ENCODE peak calls at places on chromosomes 12 and 14, in five cellular contexts. A is neuronal stem cell, S is IMR-90, N is H9, F is trophoblast cell. H is an unnamed sample.

GRCh38 chr14:64979336-64980074 is 7.2 kb upstream of the FNTB start:
- DNase-seq in A (no peak), S (peak; percentile 77), N (no peak), F (no peak), H (no peak)

GRCh38 chr12:66115083-66115600 is 15.4 kb downstream of the LLPH start:
- DNase-seq in A (no peak), S (no peak), N (no peak), F (no peak), H (no peak)

GRCh38 chr12:69927145-69927544 is 102.1 kb downstream of the MYRFL start:
- DNase-seq in A (no peak), S (no peak), N (no peak), F (no peak), H (no peak)

GRCh38 chr12:19299765-19300164 is 139.5 kb upstream of the AEBP2 start:
- DNase-seq in A (no peak), S (peak; percentile 22), N (no peak), F (peak; percentile 92), H (no peak)

GRCh38 chr12:117362391-117362790 is 965 bp upstream of the NOS1 start:
- DNase-seq in A (no peak), S (no peak), N (no peak), F (no peak), H (no peak)

GRCh38 chr14:63290741-63291286 is 27.9 kb downstream of the GPHB5 start:
- DNase-seq in A (no peak), S (no peak), N (no peak), F (peak; percentile 33), H (peak; percentile 29)

GRCh38 chr12:132190012-132190755 is 45.9 kb downstream of the NOC4L start:
- DNase-seq in A (no peak), S (no peak), N (peak; percentile 73), F (no peak), H (no peak)

GRCh38 chr12:108621161-108621560 is 12.5 kb downstream of the SELPLG start:
- DNase-seq in A (no peak), S (no peak), N (no peak), F (no peak), H (no peak)

GRCh38 chr14:54737132-54737711 is 165.4 kb downstream of the GCH1 start:
- DNase-seq in A (no peak), S (peak; percentile 82), N (no peak), F (peak; percentile 52), H (peak; percentile 76)

GRCh38 chr12:127987199-127987901 is 279.6 kb upstream of the TMEM132C start:
- DNase-seq in A (no peak), S (no peak), N (no peak), F (no peak), H (no peak)

GRCh38 chr12:40342010-40342409 is 117.2 kb downstream of the LRRK2 start:
- DNase-seq in A (no peak), S (no peak), N (no peak), F (no peak), H (no peak)

GRCh38 chr12:98870521-98870920 is 225.4 kb downstream of the APAF1 start:
- DNase-seq in A (peak; percentile 33), S (no peak), N (no peak), F (no peak), H (no peak)

GRCh38 chr12:100114574-100114973 is 28.1 kb downstream of the BLTP3B start:
- DNase-seq in A (no peak), S (no peak), N (no peak), F (no peak), H (no peak)

GRCh38 chr12:18955594-18955993 is 173.9 kb upstream of the PLEKHA5 start:
- DNase-seq in A (no peak), S (peak; percentile 16), N (no peak), F (no peak), H (peak; percentile 6)

GRCh38 chr12:95766356-95767019 is 24.1 kb downstream of the NTN4 start:
- DNase-seq in A (no peak), S (peak; percentile 41), N (no peak), F (no peak), H (no peak)

GRCh38 chr12:45214739-45215418 is 1.0 kb upstream of the ANO6 start:
- DNase-seq in A (no peak), S (peak; percentile 38), N (no peak), F (no peak), H (peak; percentile 33)

GRCh38 chr12:50110127-50110761 is 1.8 kb upstream of the COX14 start:
- DNase-seq in A (no peak), S (no peak), N (no peak), F (no peak), H (no peak)

GRCh38 chr12:118103601-118104382 is at the start of gene VSIG10:
- DNase-seq in A (peak; percentile 67), S (peak; percentile 53), N (peak; percentile 79), F (peak; percentile 89), H (peak; percentile 67)

GRCh38 chr12:53079226-53080117 is at the start of gene SPRYD3:
- DNase-seq in A (peak; percentile 99), S (peak; percentile 96), N (peak; percentile 100), F (peak; percentile 98), H (peak; percentile 98)

GRCh38 chr14:92360666-92361370 is 37.9 kb downstream of the SLC24A4 start:
- DNase-seq in A (no peak), S (no peak), N (no peak), F (no peak), H (no peak)

GRCh38 chr12:127802271-127802670 is 464.7 kb upstream of the TMEM132C start:
- DNase-seq in A (no peak), S (no peak), N (no peak), F (no peak), H (no peak)

GRCh38 chr12:77553976-77554619 is 276.6 kb upstream of the NAV3 start:
- DNase-seq in A (no peak), S (no peak), N (no peak), F (no peak), H (no peak)

GRCh38 chr14:24721772-24722171 is 87.8 kb upstream of the GZMB start:
- DNase-seq in A (no peak), S (no peak), N (no peak), F (no peak), H (no peak)

GRCh38 chr12:110917467-110917866 is 2.9 kb downstream of the MYL2 start:
- DNase-seq in A (no peak), S (peak; percentile 17), N (no peak), F (peak; percentile 98), H (peak; percentile 20)

GRCh38 chr12:4483885-4484823 is 38.5 kb upstream of the FGF6 start:
- DNase-seq in A (no peak), S (no peak), N (no peak), F (no peak), H (no peak)

GRCh38 chr12:52546126-52546525 is 6.8 kb downstream of the KRT71 start:
- DNase-seq in A (no peak), S (no peak), N (peak; percentile 63), F (no peak), H (no peak)

GRCh38 chr12:89873745-89874144 is 165.1 kb upstream of the ATP2B1 start:
- DNase-seq in A (no peak), S (peak; percentile 52), N (no peak), F (no peak), H (peak; percentile 72)

GRCh38 chr12:20549115-20549719 is 145.9 kb upstream of the SLCO1C1 start:
- DNase-seq in A (peak; percentile 4), S (peak; percentile 56), N (no peak), F (no peak), H (peak; percentile 40)

GRCh38 chr14:36748814-36749213 is 87.2 kb downstream of the PAX9 start:
- DNase-seq in A (no peak), S (no peak), N (no peak), F (no peak), H (no peak)

GRCh38 chr14:36750244-36750643 is 88.6 kb downstream of the PAX9 start:
- DNase-seq in A (no peak), S (no peak), N (no peak), F (no peak), H (no peak)

GRCh38 chr14:36751920-36752319 is 90.3 kb downstream of the PAX9 start:
- DNase-seq in A (no peak), S (no peak), N (no peak), F (no peak), H (no peak)

GRCh38 chr14:36747411-36748184 is 85.9 kb downstream of the PAX9 start:
- DNase-seq in A (no peak), S (no peak), N (no peak), F (peak; percentile 5), H (peak; percentile 4)

GRCh38 chr14:36751116-36751515 is 89.5 kb downstream of the PAX9 start:
- DNase-seq in A (no peak), S (no peak), N (no peak), F (no peak), H (no peak)
- H3K27ac ChIP-seq in A (no peak overlapping the region), S (no peak overlapping the region), N (no peak overlapping the region), F (no peak overlapping the region), H (no peak overlapping the region)

DNA sequence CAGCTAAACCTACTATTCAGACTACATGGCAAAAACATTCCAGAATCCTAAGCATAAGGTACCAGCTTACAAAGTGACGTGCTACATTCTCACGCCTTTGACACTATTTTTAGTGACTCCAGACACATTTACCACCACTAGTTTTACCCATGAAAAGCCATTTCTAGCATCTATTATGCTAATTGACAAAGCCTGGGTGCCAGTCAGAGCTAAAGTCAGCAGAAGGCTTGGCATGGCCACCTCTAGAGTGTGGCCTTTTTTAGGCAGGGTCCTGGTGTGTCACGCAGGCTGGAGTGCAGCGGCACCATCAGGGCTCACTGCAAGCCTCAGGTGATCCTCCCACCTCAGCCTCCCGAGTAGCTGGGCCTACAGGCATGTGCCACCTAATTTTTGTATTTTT is 75.7 kb downstream of the NT5DC3 start:
- DNase-seq in A (no peak), S (no peak), N (no peak), F (no peak), H (no peak)
- H3K18ac ChIP-seq in A (no peak overlapping the region), S (no peak overlapping the region), N (no peak overlapping the region), F (no peak overlapping the region), H (no peak overlapping the region)

GRCh38 chr12:81705586-81705985 is 53.6 kb downstream of the PPFIA2 start:
- DNase-seq in A (no peak), S (no peak), N (no peak), F (no peak), H (no peak)
- H2AK5ac ChIP-seq in A (no peak overlapping the region), S (no peak overlapping the region), N (no peak overlapping the region), F (no peak overlapping the region), H (no peak overlapping the region)

DNA sequence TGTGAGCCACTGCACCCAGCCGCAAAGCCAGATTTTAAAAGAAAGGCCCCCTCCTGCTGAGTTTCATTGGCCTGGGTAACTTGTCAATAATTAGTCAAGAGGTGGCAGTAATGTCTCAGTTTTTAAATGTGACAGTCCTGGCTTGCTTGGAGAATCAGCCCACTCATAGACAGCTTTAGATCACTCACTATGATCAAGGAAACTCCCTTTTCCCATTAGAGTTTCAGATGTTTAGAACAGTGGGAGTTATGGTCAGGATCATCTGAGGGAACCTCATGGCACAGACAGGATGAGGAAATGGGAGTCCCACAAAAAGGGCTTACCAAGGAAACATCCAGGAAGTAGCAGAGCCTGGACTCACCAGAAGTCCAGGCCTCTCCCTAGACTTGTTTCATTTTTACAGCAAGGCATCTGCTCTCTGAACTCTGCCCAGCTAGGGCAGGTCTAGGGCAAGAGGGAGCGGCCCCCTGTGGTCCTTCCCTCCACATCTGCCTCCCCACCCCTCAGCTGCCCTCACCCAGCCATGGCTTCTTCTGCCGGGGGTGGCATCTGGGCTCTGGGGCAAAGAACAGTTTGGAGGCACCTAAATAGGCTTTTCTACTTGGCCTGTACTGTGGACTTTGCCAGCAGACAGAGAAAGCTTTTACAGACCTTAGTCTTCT is 11.2 kb downstream of the BCL2L14 start:
- DNase-seq in A (peak; percentile 20), S (peak; percentile 55), N (peak; percentile 45), F (peak; percentile 58), H (peak; percentile 77)
- H3K27ac ChIP-seq in A (no peak overlapping the region), S (no peak overlapping the region), N (no peak overlapping the region), F (no peak overlapping the region), H (no peak overlapping the region)

GRCh38 chr12:11763760-11764520 is 114.5 kb downstream of the ETV6 start:
- DNase-seq in A (no peak), S (peak; percentile 86), N (no peak), F (peak; percentile 81), H (peak; percentile 88)
- H3K18ac ChIP-seq in A (no peak overlapping the region), S (peak overlapping the region; percentile 99), N (no peak overlapping the region), F (peak overlapping the region; percentile 35), H (peak overlapping the region; percentile 82)

H was measured in mesenchymal stem cell.